ENCODE peak calls at places on chromosomes 13 and 19, in five cellular contexts. J is spleen, H is left ventricle myocardium inferior, A is ovary, Y is dorsolateral prefrontal cortex. U is an unnamed sample.

GRCh38 chr13:63855457-63856118 is 2439.9 kb upstream of the PCDH20 start:
- DNase-seq in Y (no peak), A (no peak), H (no peak), J (no peak), U (no peak)

GRCh38 chr13:74194856-74195255 is 60.7 kb upstream of the KLF12 start:
- DNase-seq in H (no peak), A (no peak), Y (no peak), J (no peak), U (no peak)

GRCh38 chr13:98919566-98919965 is 58.3 kb downstream of the DOCK9 start:
- DNase-seq in H (no peak), Y (no peak), A (no peak), J (no peak), U (no peak)

GRCh38 chr13:44857061-44857460 is 132.2 kb downstream of the NUFIP1 start:
- DNase-seq in H (no peak), Y (no peak), J (no peak), A (no peak), U (no peak)

GRCh38 chr19:7191946-7192691 is 102.1 kb downstream of the INSR start:
- DNase-seq in Y (no peak), H (no peak), J (no peak), A (no peak), U (no peak)

GRCh38 chr13:49936943-49937273 is 768 bp upstream of the SPRYD7 start:
- DNase-seq in J (no peak), H (no peak), Y (no peak), A (no peak), U (no peak)

GRCh38 chr13:65378943-65379519 is 1851.1 kb downstream of the PCDH9 start:
- DNase-seq in J (no peak), H (no peak), A (no peak), Y (no peak), U (no peak)

GRCh38 chr13:111033172-111034133 is 81.7 kb upstream of the ARHGEF7 start:
- DNase-seq in J (no peak), A (no peak), H (no peak), Y (no peak), U (no peak)

GRCh38 chr19:18519962-18520847 is 1.7 kb downstream of the ELL start:
- DNase-seq in Y (no peak), J (peak; percentile 90), H (peak; percentile 41), A (peak; percentile 76), U (peak; percentile 83)

GRCh38 chr19:35718345-35719041 is 690 bp downstream of the KMT2B start:
- DNase-seq in Y (peak; percentile 67), H (peak; percentile 43), A (peak; percentile 49), J (peak; percentile 93), U (peak; percentile 83)

GRCh38 chr19:41031926-41032325 is 40.8 kb downstream of the CYP2B6 start:
- DNase-seq in J (no peak), H (no peak), A (no peak), Y (no peak), U (no peak)

GRCh38 chr19:13172335-13173128 is 22.3 kb downstream of the IER2 start:
- DNase-seq in A (peak; percentile 58), J (peak; percentile 91), H (peak; percentile 77), Y (no peak), U (peak; percentile 88)

GRCh38 chr13:20128459-20128927 is 32.4 kb downstream of the GJA3 start:
- DNase-seq in Y (no peak), H (no peak), A (no peak), J (no peak), U (peak; percentile 76)

DNA sequence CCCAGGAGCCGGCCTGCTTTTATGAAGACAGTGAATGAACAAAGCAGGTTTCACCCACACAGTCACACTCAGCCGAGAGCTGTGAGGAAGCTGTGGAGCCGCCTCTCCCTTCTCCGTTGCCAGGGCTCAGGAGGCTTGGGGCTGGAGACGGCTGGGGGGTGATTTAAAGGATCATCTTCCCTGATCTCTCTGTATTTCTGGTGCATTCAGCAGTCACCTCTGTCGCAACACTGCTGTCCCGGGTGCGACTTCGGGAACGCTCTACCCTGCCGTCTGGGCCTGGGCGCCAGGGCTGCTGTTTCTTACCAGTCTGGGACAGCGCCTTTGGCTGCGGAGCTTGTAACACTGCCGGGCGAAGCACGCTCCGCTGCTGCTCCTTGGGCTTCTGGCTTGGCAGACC is 18.1 kb downstream of the CAPS start:
- DNase-seq in H (no peak), A (no peak), Y (no peak), J (no peak), U (no peak)
- H3K27ac ChIP-seq in H (no peak overlapping the region), A (no peak overlapping the region), Y (peak overlapping the region; percentile 8), J (no peak overlapping the region), U (no peak overlapping the region)

DNA sequence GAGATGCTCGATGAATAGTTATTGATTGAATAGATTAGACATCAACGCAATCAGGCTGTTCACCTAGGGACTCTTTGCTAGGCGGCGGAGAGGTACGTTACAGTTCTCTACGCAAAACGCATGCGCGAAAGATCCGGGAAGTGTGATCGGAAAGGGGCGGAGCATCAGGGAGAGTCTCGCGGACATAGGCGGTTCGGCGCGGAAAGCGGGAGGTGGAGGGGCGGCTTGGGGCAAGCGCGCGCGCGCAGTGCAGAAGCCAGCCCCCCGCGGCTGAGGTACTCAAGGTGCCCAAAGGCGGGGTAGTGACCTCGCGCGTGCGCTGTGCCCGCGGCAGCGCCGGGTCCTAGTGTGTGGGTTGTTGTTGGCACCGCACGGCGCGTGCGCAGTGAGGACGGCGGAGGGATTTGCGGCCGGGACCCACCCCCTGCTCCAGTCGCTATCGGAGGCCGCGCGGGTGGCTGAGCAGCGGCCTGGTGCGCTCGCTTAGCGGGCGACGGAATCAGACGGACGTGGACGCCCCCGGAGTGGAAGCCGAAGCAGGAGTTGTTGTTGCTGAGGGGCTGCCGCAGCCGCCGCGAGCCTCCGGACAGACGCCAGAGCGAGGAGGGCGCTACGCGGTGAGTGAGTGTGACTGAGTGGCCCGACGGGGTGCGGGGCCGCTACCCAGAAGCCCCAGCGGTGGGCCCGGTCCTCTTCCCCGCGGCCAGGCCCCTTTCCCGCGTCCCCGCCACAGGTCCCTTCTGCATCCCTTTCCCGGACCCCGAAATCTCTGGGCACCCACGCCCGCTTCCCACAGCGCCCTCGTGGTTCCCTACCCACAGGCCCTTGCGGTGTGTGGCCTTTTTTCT is at the start of gene SNRNP70:
- DNase-seq in H (peak; percentile 99), A (peak; percentile 99), J (peak; percentile 100), Y (peak; percentile 97), U (peak; percentile 100)
- TF ChIP-seq CTCF in H (no peak), A (no peak), J (no peak), Y (peak; percentile 10), U (no peak)

DNA sequence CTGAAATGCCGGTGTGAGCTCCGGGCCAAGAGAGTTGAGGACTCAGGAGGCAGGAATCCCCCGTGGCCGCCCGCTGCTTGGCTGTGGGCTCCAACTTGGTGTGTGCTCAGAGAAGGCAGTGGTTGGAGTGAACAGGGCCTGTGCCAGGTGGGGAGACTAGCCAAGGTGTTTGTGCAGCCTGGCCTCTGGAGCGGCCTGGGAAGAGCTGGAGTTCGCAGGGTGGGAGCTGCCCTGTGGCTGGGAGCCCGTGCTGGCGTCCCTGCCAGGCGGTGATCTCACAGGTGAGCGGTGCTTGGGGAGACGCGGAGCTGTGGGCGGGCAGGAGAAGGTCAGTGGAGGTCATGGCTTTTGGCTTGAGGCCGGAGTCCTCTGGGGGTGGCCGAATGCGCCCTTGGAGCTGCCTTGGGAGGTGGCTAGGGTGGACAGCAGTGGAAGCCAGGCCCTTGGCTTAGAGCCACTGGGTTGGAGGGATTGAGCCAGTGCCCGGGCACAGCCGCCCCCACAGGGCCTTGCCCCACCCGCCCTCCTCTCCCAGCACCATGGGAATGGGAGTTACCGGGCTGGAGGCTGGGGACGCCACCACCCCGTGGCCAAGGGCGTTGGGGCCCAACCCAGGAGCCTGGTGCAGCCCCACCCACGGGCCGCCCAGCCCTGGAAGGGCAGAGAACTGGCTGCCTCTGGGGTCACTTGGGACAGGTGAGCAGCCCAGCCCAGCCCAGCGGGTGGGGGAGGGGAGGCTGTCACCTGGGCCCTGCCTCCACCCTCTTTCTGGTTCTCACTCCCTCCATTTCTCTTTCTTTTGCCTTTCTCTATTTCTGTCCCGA is 7.1 kb upstream of the CIRBP start:
- DNase-seq in A (peak; percentile 76), Y (peak; percentile 48), J (peak; percentile 90), H (peak; percentile 64), U (peak; percentile 95)
- H3K27ac ChIP-seq in A (peak overlapping the region; percentile 84), Y (peak overlapping the region; percentile 97), J (peak overlapping the region; percentile 99), H (peak overlapping the region; percentile 100), U (peak overlapping the region; percentile 95)

GRCh38 chr19:10389863-10390262 is 9.5 kb upstream of the TYK2 start:
- DNase-seq in J (no peak), Y (no peak), A (no peak), H (no peak), U (no peak)
- TF ChIP-seq CTCF in J (no peak), Y (no peak), A (no peak), H (no peak), U (no peak)

GRCh38 chr13:72932250-72932649 is 126.6 kb upstream of the KLF5 start:
- DNase-seq in J (no peak), Y (no peak), H (no peak), A (no peak), U (no peak)
- H3K27ac ChIP-seq in J (no peak overlapping the region), Y (no peak overlapping the region), H (no peak overlapping the region), A (no peak overlapping the region), U (no peak overlapping the region)

GRCh38 chr19:4457654-4458406 is at the start of gene UBXN6:
- DNase-seq in Y (peak; percentile 97), J (peak; percentile 100), A (peak; percentile 97), H (peak; percentile 97), U (peak; percentile 99)
- TF ChIP-seq CTCF in Y (peak; percentile 14), J (peak; percentile 26), A (no peak), H (peak; percentile 37), U (no peak)

DNA sequence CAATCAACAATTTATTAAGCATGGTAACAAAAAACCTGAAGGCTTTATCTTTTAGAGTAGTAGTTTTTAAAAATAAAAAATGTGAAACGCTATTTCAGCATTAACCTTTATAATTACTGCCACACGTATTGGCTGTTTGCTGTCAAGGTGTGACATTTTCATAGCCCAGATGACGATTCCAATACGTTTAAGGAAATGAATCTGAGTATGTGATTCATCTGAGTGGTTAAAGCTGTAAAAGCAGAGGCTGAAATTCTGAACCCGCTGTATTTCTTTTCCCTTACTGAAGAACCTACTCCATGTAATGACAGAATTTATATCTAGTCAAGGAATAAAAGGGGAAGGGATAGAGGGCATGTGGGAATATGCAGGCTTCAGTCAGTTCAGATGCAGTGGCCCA is 166.0 kb downstream of the LMO7 start:
- DNase-seq in A (no peak), H (no peak), Y (no peak), J (no peak), U (no peak)
- H3K27ac ChIP-seq in A (no peak overlapping the region), H (peak overlapping the region; percentile 88), Y (no peak overlapping the region), J (no peak overlapping the region), U (no peak overlapping the region)

GRCh38 chr19:48401277-48401676 is 7.8 kb downstream of the GRIN2D start:
- DNase-seq in J (no peak), A (no peak), Y (no peak), H (no peak), U (no peak)
- TF ChIP-seq CTCF in J (no peak), A (no peak), Y (no peak), H (no peak), U (no peak)

GRCh38 chr19:49356382-49356781 is 5.8 kb downstream of the TEAD2 start:
- DNase-seq in J (no peak), H (no peak), Y (no peak), A (no peak), U (no peak)
- H3K27ac ChIP-seq in J (peak overlapping the region; percentile 41), H (peak overlapping the region; percentile 70), Y (no peak overlapping the region), A (no peak overlapping the region), U (no peak overlapping the region)